ENCODE peak calls at places on chromosomes 4 and X, in five cellular contexts. B is adrenal gland, A is GM12878, T is stomach, W is tibial nerve. F is an unnamed sample.

GRCh38 chrX:96004386-96004785 is 680.3 kb upstream of the DIAPH2 start:
- DNase-seq in B (no peak), A (no peak), T (no peak), W (no peak), F (no peak)

GRCh38 chrX:118355225-118355920 is 9.5 kb downstream of the WDR44 start:
- DNase-seq in B (no peak), A (no peak), T (no peak), W (no peak), F (no peak)

GRCh38 chr4:145048817-145049216 is 49.2 kb downstream of the ANAPC10 start:
- DNase-seq in B (no peak), A (no peak), T (no peak), W (no peak), F (no peak)

GRCh38 chr4:13640149-13640671 is 12.7 kb upstream of the BOD1L1 start:
- DNase-seq in B (no peak), A (no peak), T (no peak), W (no peak), F (no peak)

GRCh38 chr4:46249106-46249505 is 125.3 kb upstream of the GABRG1 start:
- DNase-seq in B (no peak), A (no peak), T (no peak), W (no peak), F (no peak)

GRCh38 chr4:138222041-138222440 is 20.1 kb downstream of the SLC7A11 start:
- DNase-seq in B (no peak), A (no peak), T (no peak), W (no peak), F (peak; percentile 45)

GRCh38 chr4:37989398-37990260 is 29.4 kb downstream of the PTTG2 start:
- DNase-seq in B (no peak), A (no peak), T (no peak), W (no peak), F (no peak)

GRCh38 chr4:40564815-40565505 is 64.7 kb downstream of the RBM47 start:
- DNase-seq in B (peak; percentile 53), A (no peak), T (no peak), W (no peak), F (no peak)

GRCh38 chrX:53190363-53190960 is 34.5 kb downstream of the KDM5C start:
- DNase-seq in B (no peak), A (no peak), T (no peak), W (no peak), F (no peak)

GRCh38 chr4:181688416-181688815 is 554.8 kb upstream of the TENM3 start:
- DNase-seq in B (no peak), A (no peak), T (no peak), W (no peak), F (no peak)

GRCh38 chrX:34918856-34919255 is 23.7 kb upstream of the FAM47B start:
- DNase-seq in B (no peak), A (no peak), T (no peak), W (no peak), F (peak; percentile 24)

GRCh38 chrX:11267311-11267910 is 25.8 kb upstream of the AMELX start:
- DNase-seq in B (no peak), A (no peak), T (no peak), W (no peak), F (no peak)

GRCh38 chr4:72712997-72713396 is 144.0 kb upstream of the ADAMTS3 start:
- DNase-seq in B (no peak), A (no peak), T (no peak), W (no peak), F (no peak)

GRCh38 chr4:7193040-7193958 is 961 bp downstream of the SORCS2 start:
- DNase-seq in B (no peak), A (no peak), T (no peak), W (peak; percentile 19), F (peak; percentile 10)

GRCh38 chr4:105520819-105521790 is 31.3 kb upstream of the ARHGEF38 start:
- DNase-seq in B (peak; percentile 14), A (peak; percentile 15), T (peak; percentile 34), W (no peak), F (peak; percentile 69)

GRCh38 chr4:14111730-14112171 is 484.2 kb upstream of the BOD1L1 start:
- DNase-seq in B (no peak), A (no peak), T (no peak), W (no peak), F (no peak)

GRCh38 chr4:151484396-151485102 is 75.6 kb downstream of the FHIP1A start:
- DNase-seq in B (peak; percentile 47), A (no peak), T (no peak), W (no peak), F (no peak)

GRCh38 chr4:115119804-115120352 is 6.5 kb upstream of the NDST4 start:
- DNase-seq in B (no peak), A (no peak), T (no peak), W (no peak), F (no peak)

GRCh38 chr4:34279011-34279410 is 1965.3 kb downstream of the ARAP2 start:
- DNase-seq in B (no peak), A (no peak), T (no peak), W (no peak), F (no peak)

GRCh38 chr4:140372607-140373327 is 679 bp upstream of the SCOC start:
- DNase-seq in B (peak; percentile 11), A (peak; percentile 28), T (no peak), W (no peak), F (no peak)

GRCh38 chr4:106565727-106566126 is 197.1 kb upstream of the GIMD1 start:
- DNase-seq in B (no peak), A (no peak), T (no peak), W (no peak), F (no peak)

GRCh38 chr4:11261066-11261850 is 167.4 kb downstream of the HS3ST1 start:
- DNase-seq in B (no peak), A (no peak), T (no peak), W (no peak), F (no peak)

DNA sequence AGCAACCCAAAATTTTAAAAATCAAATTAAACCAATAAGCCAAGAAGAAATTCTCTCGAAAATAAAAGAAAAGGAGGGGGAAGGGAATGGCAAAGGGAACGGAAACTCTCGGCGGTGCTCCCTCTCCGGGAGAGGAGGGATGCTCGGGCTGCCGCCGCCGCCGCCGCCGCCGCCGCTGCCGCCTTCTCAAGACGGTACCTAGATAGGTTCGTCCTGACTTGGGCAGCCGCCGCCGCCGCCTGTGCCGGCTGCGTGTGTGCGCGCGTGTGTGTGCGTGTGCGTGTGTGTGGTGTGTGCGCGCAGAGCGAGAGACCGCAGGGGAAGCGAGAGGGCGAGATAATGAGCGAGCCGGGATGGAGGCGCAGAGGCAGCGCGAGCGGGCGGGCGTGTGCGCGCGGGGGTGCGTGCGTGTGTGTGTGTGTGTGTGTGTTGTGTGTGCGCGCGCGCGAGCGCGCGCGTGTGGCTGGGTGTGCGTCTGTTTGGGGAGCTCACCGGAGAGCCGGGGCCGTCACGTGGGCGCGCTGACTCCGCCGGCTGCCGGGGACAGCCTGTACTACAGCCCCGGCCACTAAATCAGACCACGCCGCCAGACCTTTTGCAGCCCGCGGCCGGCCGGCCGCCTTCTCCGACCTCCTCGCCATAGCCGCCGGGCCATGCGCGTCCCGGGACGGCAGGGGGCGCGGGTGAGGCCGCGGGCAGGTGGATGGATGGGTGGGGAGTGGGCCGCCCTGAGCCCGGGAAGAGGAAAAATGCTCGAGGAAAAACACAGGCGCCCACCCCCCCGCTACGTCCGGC is 111.6 kb downstream of the DHX15 start:
- DNase-seq in B (peak; percentile 79), A (no peak), T (peak; percentile 76), W (peak; percentile 68), F (peak; percentile 85)
- TF ChIP-seq POLR2A in B (peak; percentile 40), A (no peak), T (no peak), W (peak; percentile 48), F (peak; percentile 31)

GRCh38 chrX:28628101-28628500 is 40.9 kb downstream of the IL1RAPL1 start:
- DNase-seq in B (no peak), A (no peak), T (no peak), W (no peak), F (no peak)

GRCh38 chrX:28625223-28625622 is 38.0 kb downstream of the IL1RAPL1 start:
- DNase-seq in B (no peak), A (no peak), T (no peak), W (no peak), F (no peak)
- H3K4me3 ChIP-seq in B (no peak overlapping the region), A (no peak overlapping the region), T (no peak overlapping the region), W (no peak overlapping the region), F (no peak overlapping the region)

DNA sequence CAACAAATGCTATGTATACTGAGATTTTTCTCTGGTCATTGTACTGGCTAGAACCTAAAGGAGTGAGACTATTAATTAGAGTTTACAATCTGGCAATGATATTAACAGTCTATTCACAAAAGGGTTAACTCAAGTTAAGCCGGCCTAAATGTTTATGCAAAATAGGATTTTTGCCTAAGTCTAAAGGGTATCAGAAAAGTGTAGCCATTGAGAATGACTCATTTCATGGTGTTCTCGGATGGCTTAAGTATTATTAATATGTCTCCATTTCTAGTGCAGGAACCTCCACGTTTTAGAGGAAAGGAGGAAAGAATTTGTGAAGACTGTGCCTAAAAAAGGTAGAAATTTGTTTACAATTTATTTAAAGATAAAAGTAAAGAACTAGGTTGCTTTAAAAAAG is 29.8 kb downstream of the DYNLT3 start:
- DNase-seq in B (no peak), A (no peak), T (no peak), W (no peak), F (no peak)
- H3K4me1 ChIP-seq in B (no peaks in the 10 kb centered on the region), A (peaks cover 24% of the 10 kb centered on the region), T (no peaks in the 10 kb centered on the region), W (no peaks in the 10 kb centered on the region), F (no peaks in the 10 kb centered on the region)

GRCh38 chrX:68685722-68686683 is 38.5 kb downstream of the STARD8 start:
- DNase-seq in B (no peak), A (no peak), T (no peak), W (no peak), F (peak; percentile 46)
- TF ChIP-seq POLR2A in B (no peak), A (no peak), T (no peak), W (no peak), F (no peak)

GRCh38 chr4:89299153-89299789 is 8.3 kb downstream of the GPRIN3 start:
- DNase-seq in B (no peak), A (no peak), T (no peak), W (no peak), F (peak; percentile 41)
- H3K4me3 ChIP-seq in B (no peak overlapping the region), A (no peak overlapping the region), T (peak overlapping the region; percentile 24), W (peak overlapping the region; percentile 39), F (no peak overlapping the region)

DNA sequence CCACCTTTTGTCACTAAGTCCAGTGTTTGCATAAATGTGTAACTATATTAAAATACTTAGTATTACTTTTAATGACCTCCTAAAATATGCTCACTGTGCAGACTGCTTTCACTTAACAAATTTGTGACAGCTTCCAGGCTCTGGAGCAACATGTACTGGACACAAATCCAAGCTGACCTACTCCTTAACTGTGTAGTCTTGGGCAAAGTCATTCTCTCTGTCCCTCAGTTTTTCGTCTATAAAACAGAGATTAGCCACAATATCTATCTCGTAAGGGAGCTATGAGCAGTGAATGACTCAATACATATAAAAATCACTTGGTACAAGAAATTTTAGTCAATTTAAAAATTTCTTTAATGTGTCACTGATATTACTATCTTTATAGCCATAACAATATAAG is 20.4 kb upstream of the RAB40A start:
- DNase-seq in B (no peak), A (no peak), T (no peak), W (no peak), F (no peak)
- H3K4me1 ChIP-seq in B (no peaks in the 10 kb centered on the region), A (no peaks in the 10 kb centered on the region), T (no peaks in the 10 kb centered on the region), W (no peaks in the 10 kb centered on the region), F (no peaks in the 10 kb centered on the region)